ENCODE peak calls at places on chromosomes 5 and 9, in nine cellular contexts. Q is fibroblast of lung; E is NCI-H2227 treated with DMSO at 0.1 percent for 48 hours; N is stimulated activated CD4-positive, alpha-beta T cell treated with anti-CD3 and anti-CD28 coated beads, Interleukin-15, amount 100 ng/mL, for 1 hour; G is GM04504; R is DMS153; U is GM13977; J is IMR-90; B is NCI-H1417. K is an unnamed sample.

GRCh38 chr5:80125962-80126480 is 90.9 kb downstream of the THBS4 start:
- DNase-seq in B (no peak), G (peak), J (peak), U (peak), E (no peak), N (no peak), Q (peak), R (no peak), K (no peak)

GRCh38 chr9:97398999-97399758 is 12.7 kb upstream of the TDRD7 start:
- DNase-seq in Q (peak), U (peak), R (peak), N (peak), G (peak), J (peak), B (peak), E (no peak), K (no peak)

GRCh38 chr9:32385135-32385884 is 867 bp downstream of the ACO1 start:
- DNase-seq in N (no peak), G (no peak), E (no peak), U (no peak), Q (peak), B (no peak), R (no peak), J (peak), K (no peak)

GRCh38 chr5:127203818-127204217 is 86.8 kb upstream of the MEGF10 start:
- DNase-seq in B (no peak), E (no peak), U (no peak), J (peak), N (no peak), G (no peak), R (no peak), Q (peak), K (no peak)

GRCh38 chr9:109117856-109118801 is 1.6 kb downstream of the TMEM245 start:
- DNase-seq in B (no peak), N (no peak), G (peak), U (no peak), J (peak), Q (peak), R (no peak), E (no peak), K (peak)

GRCh38 chr5:6720561-6720921 is 7.3 kb downstream of the TENT4A start:
- DNase-seq in Q (no peak), G (no peak), R (no peak), U (no peak), N (no peak), E (no peak), B (no peak), J (no peak), K (no peak)

GRCh38 chr5:94811341-94811740 is 192.9 kb downstream of the SLF1 start:
- DNase-seq in J (no peak), N (no peak), E (no peak), G (no peak), U (no peak), R (no peak), B (no peak), Q (no peak), K (no peak)

GRCh38 chr5:159135896-159136531 is 36.3 kb upstream of the EBF1 start:
- DNase-seq in R (no peak), N (no peak), G (peak), B (no peak), Q (peak), E (no peak), U (no peak), J (peak), K (no peak)

GRCh38 chr9:95494416-95495371 is 22.1 kb downstream of the PTCH1 start:
- DNase-seq in Q (peak), N (peak), U (peak), E (peak), J (no peak), B (peak), G (no peak), R (peak), K (peak)

GRCh38 chr9:129109952-129110739 is 447 bp downstream of the CRAT start:
- DNase-seq in Q (peak), E (no peak), G (no peak), B (no peak), R (no peak), N (no peak), U (no peak), J (peak), K (no peak)

GRCh38 chr9:5479994-5480694 is 29.8 kb downstream of the CD274 start:
- DNase-seq in J (no peak), Q (no peak), G (no peak), U (peak), E (no peak), R (no peak), N (no peak), B (no peak), K (no peak)

GRCh38 chr5:109388407-109388806 is 21.4 kb downstream of the PJA2 start:
- DNase-seq in U (no peak), J (peak), B (no peak), R (no peak), N (no peak), Q (peak), G (no peak), E (no peak), K (no peak)

GRCh38 chr9:27125030-27125429 is 16.0 kb downstream of the TEK start:
- DNase-seq in N (no peak), J (peak), G (peak), E (no peak), Q (peak), R (peak), U (no peak), B (no peak), K (no peak)

GRCh38 chr9:35070823-35071813 is 1.3 kb downstream of the VCP start:
- DNase-seq in U (peak), B (no peak), R (no peak), E (no peak), Q (no peak), N (no peak), J (peak), G (no peak), K (no peak)

GRCh38 chr5:75668988-75669760 is 48.1 kb downstream of the POC5 start:
- DNase-seq in N (peak), Q (no peak), G (no peak), J (peak), R (peak), U (peak), B (peak), E (no peak), K (peak)

GRCh38 chr5:54146390-54146789 is 164.0 kb downstream of the ARL15 start:
- DNase-seq in E (no peak), U (no peak), N (no peak), G (no peak), R (no peak), B (no peak), J (no peak), Q (no peak), K (no peak)

GRCh38 chr5:143355710-143356109 is 47.8 kb downstream of the NR3C1 start:
- DNase-seq in E (no peak), N (no peak), R (peak), B (peak), Q (peak), U (no peak), J (peak), G (peak), K (peak)

GRCh38 chr9:86396412-86396811 is 42.2 kb upstream of the TUT7 start:
- DNase-seq in G (no peak), J (no peak), Q (no peak), N (no peak), R (no peak), B (no peak), E (no peak), U (no peak), K (no peak)

GRCh38 chr5:23450187-23450586 is 57.2 kb upstream of the PRDM9 start:
- DNase-seq in U (no peak), N (no peak), G (no peak), E (no peak), J (no peak), B (no peak), R (no peak), Q (no peak), K (no peak)

GRCh38 chr9:131851414-131851813 is 111.5 kb upstream of the RAPGEF1 start:
- DNase-seq in G (no peak), U (no peak), N (no peak), E (no peak), Q (no peak), J (no peak), B (no peak), R (no peak), K (no peak)

GRCh38 chr5:107542831-107543231 is 127.9 kb downstream of the EFNA5 start:
- DNase-seq in U (no peak), B (no peak), N (no peak), G (peak), Q (peak), J (peak), E (no peak), R (peak), K (peak)

GRCh38 chr5:43039468-43040286 is 442 bp downstream of the ANXA2R start:
- DNase-seq in J (peak), N (peak), G (peak), U (no peak), Q (peak), E (peak), R (peak), B (peak), K (peak)

GRCh38 chr9:119795395-119795794 is 426.2 kb upstream of the BRINP1 start:
- DNase-seq in B (no peak), J (no peak), E (no peak), G (no peak), Q (no peak), R (no peak), N (no peak), U (no peak), K (no peak)

GRCh38 chr9:94870465-94870792 is 143.9 kb downstream of the AOPEP start:
- DNase-seq in Q (no peak), B (no peak), J (no peak), U (no peak), G (no peak), E (no peak), N (no peak), R (no peak), K (no peak)

GRCh38 chr5:138784590-138784989 is 31.4 kb downstream of the CTNNA1 start:
- DNase-seq in R (no peak), J (peak), U (no peak), Q (no peak), B (no peak), G (no peak), N (no peak), E (no peak), K (no peak)

GRCh38 chr5:167906209-167906853 is 385.1 kb upstream of the WWC1 start:
- DNase-seq in J (no peak), B (no peak), Q (no peak), N (no peak), G (no peak), E (peak), U (no peak), R (no peak), K (no peak)

GRCh38 chr5:112737088-112737471 is 605 bp upstream of the APC start:
- DNase-seq in N (no peak), R (no peak), G (no peak), E (no peak), B (no peak), U (no peak), Q (no peak), J (no peak), K (no peak)

GRCh38 chr5:120516799-120517198 is 52.7 kb downstream of the PRR16 start:
- DNase-seq in U (no peak), G (peak), R (no peak), E (no peak), N (no peak), B (no peak), J (peak), Q (peak), K (no peak)

GRCh38 chr9:122100756-122101155 is 7.6 kb upstream of the TTLL11 start:
- DNase-seq in U (no peak), N (no peak), J (no peak), B (no peak), E (no peak), G (no peak), Q (no peak), R (no peak), K (no peak)

GRCh38 chr9:22452415-22453010 is 5.9 kb downstream of the DMRTA1 start:
- DNase-seq in E (no peak), Q (peak), N (peak), G (no peak), B (peak), J (peak), R (no peak), U (no peak), K (peak)

GRCh38 chr5:172795401-172795977 is 24.5 kb upstream of the DUSP1 start:
- DNase-seq in B (no peak), N (no peak), E (no peak), J (peak), Q (peak), G (peak), R (no peak), U (no peak), K (no peak)

GRCh38 chr5:139631520-139632165 is 16.5 kb upstream of the CXXC5 start:
- DNase-seq in R (no peak), J (no peak), U (no peak), E (no peak), G (no peak), B (no peak), Q (peak), N (no peak), K (no peak)

K was measured in NCI-H748 treated with DMSO at 0.1 percent for 48 hours.